ENCODE peak calls at places on chromosomes 7 and 10, in four cellular contexts. One of them, this sample, is unnamed.

GRCh38 chr7:86904949-86905834 is 154.3 kb downstream of the ELAPOR2 start:
- DNase-seq in GM04503: no peak
- DNase-seq in GM12865: peak
- DNase-seq in stimulated activated CD8-positive, alpha-beta memory T cell treated with anti-CD3 and anti-CD28 coated beads, Interleukin-7, amount 100 ng/mL, for 24 hours: no peak
- DNase-seq in this sample: no peak

GRCh38 chr10:121753726-121754476 is 155.7 kb upstream of the FGFR2 start:
- DNase-seq in GM04503: peak
- DNase-seq in GM12865: peak
- DNase-seq in stimulated activated CD8-positive, alpha-beta memory T cell treated with anti-CD3 and anti-CD28 coated beads, Interleukin-7, amount 100 ng/mL, for 24 hours: no peak
- DNase-seq in this sample: no peak

GRCh38 chr7:886626-887487 is 10.5 kb downstream of the GET4 start:
- DNase-seq in GM04503: no peak
- DNase-seq in GM12865: no peak
- DNase-seq in stimulated activated CD8-positive, alpha-beta memory T cell treated with anti-CD3 and anti-CD28 coated beads, Interleukin-7, amount 100 ng/mL, for 24 hours: no peak
- DNase-seq in this sample: no peak

GRCh38 chr10:128268015-128268722 is 141.9 kb upstream of the MKI67 start:
- DNase-seq in GM04503: no peak
- DNase-seq in GM12865: peak
- DNase-seq in stimulated activated CD8-positive, alpha-beta memory T cell treated with anti-CD3 and anti-CD28 coated beads, Interleukin-7, amount 100 ng/mL, for 24 hours: no peak
- DNase-seq in this sample: peak

GRCh38 chr7:2010101-2010500 is 222.6 kb downstream of the MAD1L1 start:
- DNase-seq in GM04503: no peak
- DNase-seq in GM12865: no peak
- DNase-seq in stimulated activated CD8-positive, alpha-beta memory T cell treated with anti-CD3 and anti-CD28 coated beads, Interleukin-7, amount 100 ng/mL, for 24 hours: no peak
- DNase-seq in this sample: no peak

GRCh38 chr10:95566121-95566520 is 5.0 kb upstream of the SORBS1 start:
- DNase-seq in GM04503: no peak
- DNase-seq in GM12865: no peak
- DNase-seq in stimulated activated CD8-positive, alpha-beta memory T cell treated with anti-CD3 and anti-CD28 coated beads, Interleukin-7, amount 100 ng/mL, for 24 hours: no peak
- DNase-seq in this sample: no peak

GRCh38 chr10:48792687-48793096 is 108.0 kb downstream of the WDFY4 start:
- DNase-seq in GM04503: peak
- DNase-seq in GM12865: no peak
- DNase-seq in stimulated activated CD8-positive, alpha-beta memory T cell treated with anti-CD3 and anti-CD28 coated beads, Interleukin-7, amount 100 ng/mL, for 24 hours: no peak
- DNase-seq in this sample: no peak

GRCh38 chr7:84823530-84823929 is 363.3 kb downstream of the SEMA3D start:
- DNase-seq in GM04503: no peak
- DNase-seq in GM12865: no peak
- DNase-seq in stimulated activated CD8-positive, alpha-beta memory T cell treated with anti-CD3 and anti-CD28 coated beads, Interleukin-7, amount 100 ng/mL, for 24 hours: no peak
- DNase-seq in this sample: no peak

GRCh38 chr10:73867126-73867807 is 7.1 kb downstream of the CAMK2G start:
- DNase-seq in GM04503: no peak
- DNase-seq in GM12865: no peak
- DNase-seq in stimulated activated CD8-positive, alpha-beta memory T cell treated with anti-CD3 and anti-CD28 coated beads, Interleukin-7, amount 100 ng/mL, for 24 hours: no peak
- DNase-seq in this sample: no peak

GRCh38 chr10:44733743-44734488 is 177.2 kb upstream of the TMEM72 start:
- DNase-seq in GM04503: no peak
- DNase-seq in GM12865: no peak
- DNase-seq in stimulated activated CD8-positive, alpha-beta memory T cell treated with anti-CD3 and anti-CD28 coated beads, Interleukin-7, amount 100 ng/mL, for 24 hours: no peak
- DNase-seq in this sample: no peak

GRCh38 chr7:121305109-121305508 is 23.7 kb upstream of the WNT16 start:
- DNase-seq in GM04503: peak
- DNase-seq in GM12865: no peak
- DNase-seq in stimulated activated CD8-positive, alpha-beta memory T cell treated with anti-CD3 and anti-CD28 coated beads, Interleukin-7, amount 100 ng/mL, for 24 hours: no peak
- DNase-seq in this sample: no peak

GRCh38 chr7:101885597-101885955 is 68.2 kb downstream of the CUX1 start:
- DNase-seq in GM04503: no peak
- DNase-seq in GM12865: no peak
- DNase-seq in stimulated activated CD8-positive, alpha-beta memory T cell treated with anti-CD3 and anti-CD28 coated beads, Interleukin-7, amount 100 ng/mL, for 24 hours: no peak
- DNase-seq in this sample: peak

GRCh38 chr7:158805937-158806336 is 23.4 kb downstream of the ESYT2 start:
- DNase-seq in GM04503: no peak
- DNase-seq in GM12865: no peak
- DNase-seq in stimulated activated CD8-positive, alpha-beta memory T cell treated with anti-CD3 and anti-CD28 coated beads, Interleukin-7, amount 100 ng/mL, for 24 hours: no peak
- DNase-seq in this sample: no peak

GRCh38 chr10:60594476-60595051 is 183.7 kb upstream of the CDK1 start:
- DNase-seq in GM04503: no peak
- DNase-seq in GM12865: no peak
- DNase-seq in stimulated activated CD8-positive, alpha-beta memory T cell treated with anti-CD3 and anti-CD28 coated beads, Interleukin-7, amount 100 ng/mL, for 24 hours: no peak
- DNase-seq in this sample: no peak

This sample was measured in prostate gland.